ENCODE peak calls at places on chromosomes 1 and 21, in six cellular contexts. J, K, C, S, Q and P are unnamed samples.

GRCh38 chr21:23695449-23695848 is 1911.8 kb downstream of the MRPL39 start:
- DNase-seq in J (no peak), K (no peak), C (peak; percentile 0), S (no peak), Q (no peak), P (no peak)

GRCh38 chr1:174077755-174078490 is 55.8 kb upstream of the RC3H1 start:
- DNase-seq in J (no peak), K (no peak), C (peak; percentile 6), S (no peak), Q (no peak), P (no peak)

GRCh38 chr1:36328713-36329112 is 5.3 kb upstream of the EVA1B start:
- DNase-seq in J (no peak), K (no peak), C (peak; percentile 39), S (no peak), Q (no peak), P (no peak)

GRCh38 chr1:158035976-158036583 is 42.6 kb downstream of the KIRREL1 start:
- DNase-seq in J (no peak), K (no peak), C (peak; percentile 39), S (peak; percentile 68), Q (no peak), P (peak; percentile 49)

GRCh38 chr21:18249542-18250152 is 5.0 kb downstream of the CHODL start:
- DNase-seq in J (no peak), K (no peak), C (no peak), S (no peak), Q (no peak), P (no peak)

GRCh38 chr1:6007318-6008083 is 15.3 kb upstream of the NPHP4 start:
- DNase-seq in J (no peak), K (no peak), C (no peak), S (peak; percentile 40), Q (no peak), P (no peak)

GRCh38 chr1:154807048-154807591 is 63.0 kb downstream of the KCNN3 start:
- DNase-seq in J (no peak), K (no peak), C (no peak), S (no peak), Q (no peak), P (no peak)

GRCh38 chr1:4118746-4119515 is 218.9 kb upstream of the C1orf174 start:
- DNase-seq in J (no peak), K (no peak), C (no peak), S (no peak), Q (no peak), P (no peak)

GRCh38 chr1:225949041-225949440 is 8.0 kb upstream of the LEFTY2 start:
- DNase-seq in J (no peak), K (no peak), C (no peak), S (no peak), Q (no peak), P (no peak)

GRCh38 chr21:45972353-45972715 is 9.2 kb upstream of the COL6A1 start:
- DNase-seq in J (no peak), K (peak; percentile 52), C (no peak), S (no peak), Q (no peak), P (peak; percentile 63)

GRCh38 chr1:212612251-212612961 is 3.8 kb downstream of the ATF3 start:
- DNase-seq in J (no peak), K (no peak), C (no peak), S (no peak), Q (no peak), P (no peak)

GRCh38 chr1:77134359-77134758 is 84.9 kb downstream of the PIGK start:
- DNase-seq in J (no peak), K (peak; percentile 60), C (no peak), S (peak; percentile 3), Q (no peak), P (no peak)

GRCh38 chr1:208741296-208741695 is 497.1 kb upstream of the PLXNA2 start:
- DNase-seq in J (no peak), K (no peak), C (no peak), S (no peak), Q (no peak), P (no peak)
- TF ChIP-seq POLR2A in J (no peak), K (no peak), C (no peak), S (no peak), Q (no peak), P (no peak)

DNA sequence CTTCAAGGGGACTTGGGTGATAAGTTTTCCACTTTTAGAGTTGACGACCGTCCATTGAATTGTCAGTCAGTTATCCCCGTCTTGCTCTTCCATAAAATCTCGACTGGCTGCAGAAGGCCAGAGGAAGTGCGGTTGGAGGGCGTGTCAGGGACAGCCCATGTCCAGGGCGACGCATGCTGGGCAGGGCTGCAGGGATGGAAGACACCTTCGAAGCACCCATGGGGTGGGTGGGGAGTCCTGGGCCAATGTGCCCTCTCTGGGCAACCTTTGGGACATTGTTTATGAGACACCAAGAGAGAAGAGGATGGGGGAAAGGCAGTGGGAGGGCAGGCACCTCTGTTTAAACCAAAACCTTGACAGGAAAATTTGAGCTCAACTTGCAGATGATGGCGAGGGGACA is 38.6 kb upstream of the EDN2 start:
- DNase-seq in J (no peak), K (no peak), C (no peak), S (no peak), Q (no peak), P (no peak)
- TF ChIP-seq CTCF in J (no peak), K (no peak), C (no peak), S (no peak), Q (no peak), P (no peak)

DNA sequence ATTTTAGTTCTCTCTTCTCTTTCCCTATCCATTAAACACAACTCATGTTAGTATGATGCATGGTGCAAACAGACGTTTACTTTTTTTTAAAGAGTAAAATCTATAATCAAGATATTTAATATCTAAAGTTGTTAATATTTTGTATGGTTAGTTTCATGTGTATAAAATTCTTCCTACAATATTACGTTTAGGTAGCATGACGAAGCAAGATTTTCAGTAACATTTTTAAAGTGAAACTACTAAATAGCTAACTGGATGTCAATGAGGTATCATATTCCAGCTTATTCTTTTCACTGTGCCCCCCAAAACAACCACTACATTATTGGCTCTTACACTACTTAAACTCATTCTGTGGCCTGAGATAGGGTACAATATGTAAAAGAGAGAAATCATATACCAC is 36.7 kb downstream of the CNIH4 start:
- DNase-seq in J (no peak), K (no peak), C (no peak), S (no peak), Q (no peak), P (no peak)
- TF ChIP-seq POLR2A in J (no peak), K (no peak), C (no peak), S (no peak), Q (no peak), P (no peak)

DNA sequence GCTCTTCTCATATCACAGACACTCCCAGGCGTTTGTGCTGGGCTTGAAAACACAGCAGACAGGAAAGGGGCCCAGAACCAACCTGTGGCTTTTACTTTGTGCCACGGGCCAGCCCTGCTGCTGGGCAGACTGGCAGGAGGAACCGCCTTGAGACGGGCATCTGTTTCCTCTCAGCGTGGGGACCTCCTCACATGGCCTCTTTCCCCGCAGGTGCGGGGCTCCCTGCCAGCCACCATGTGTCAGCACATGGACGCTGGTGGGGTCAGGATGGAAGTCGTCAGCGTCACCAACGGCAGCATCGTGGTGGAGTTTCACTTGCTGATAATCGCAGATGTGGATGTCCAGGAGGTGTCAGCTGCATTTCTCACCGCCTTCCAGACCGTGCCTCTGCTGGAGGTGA is 47.8 kb downstream of the UMODL1 start:
- DNase-seq in J (no peak), K (no peak), C (peak; percentile 35), S (peak; percentile 48), Q (no peak), P (no peak)
- TF ChIP-seq CTCF in J (no peak), K (no peak), C (no peak), S (no peak), Q (no peak), P (no peak)

DNA sequence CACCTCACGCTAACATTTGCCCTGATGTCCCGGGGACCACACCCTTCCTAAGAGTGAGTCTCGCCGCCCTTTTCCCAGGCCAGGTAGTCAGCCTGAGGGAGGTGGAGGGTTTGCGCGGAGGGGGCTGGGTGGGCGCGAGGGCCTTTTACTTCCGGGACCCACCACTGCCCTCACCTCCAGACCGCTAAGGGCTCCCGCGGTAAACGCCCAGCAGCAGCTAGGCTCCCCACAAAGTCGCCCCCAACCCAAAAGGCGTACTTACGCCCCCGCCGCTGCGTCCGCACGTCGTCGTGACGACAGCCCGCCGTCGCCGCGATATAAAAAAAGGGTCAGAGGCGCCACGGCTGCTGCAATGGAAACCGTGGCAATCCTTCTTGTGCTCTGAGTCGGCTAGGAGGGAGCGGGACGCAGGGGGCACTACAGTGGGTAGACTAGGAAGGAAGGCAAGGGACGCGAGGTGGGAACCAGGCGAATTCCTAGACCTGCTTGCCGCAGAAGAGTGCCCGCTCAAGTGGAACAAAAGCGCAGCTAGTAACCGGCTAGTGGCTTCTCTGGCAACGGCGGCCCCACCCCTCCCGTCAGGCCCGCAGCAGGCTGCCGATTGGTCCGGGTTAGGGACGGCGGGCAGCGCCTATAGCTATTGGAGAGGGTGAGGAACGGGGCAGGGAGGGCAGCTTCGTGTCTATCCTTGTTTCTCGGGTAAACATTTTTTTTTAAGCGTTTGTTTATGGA is at the start of gene ODF2L:
- DNase-seq in J (peak; percentile 55), K (peak; percentile 95), C (peak; percentile 90), S (peak; percentile 74), Q (peak; percentile 56), P (peak; percentile 86)
- TF ChIP-seq POLR2A in J (peak; percentile 82), K (no peak), C (peak; percentile 39), S (peak; percentile 78), Q (peak; percentile 40), P (peak; percentile 52)

GRCh38 chr1:246647113-246647512 is 77.1 kb upstream of the SCCPDH start:
- DNase-seq in J (no peak), K (no peak), C (peak; percentile 38), S (peak; percentile 71), Q (no peak), P (no peak)
- TF ChIP-seq CTCF in J (peak; percentile 21), K (peak; percentile 20), C (no peak), S (peak; percentile 57), Q (no peak), P (no peak)